ENCODE peak calls at places on chromosomes 4 and X, in four cellular contexts. L is tibial nerve, V is testis, M is body of pancreas. P is an unnamed sample.

GRCh38 chrX:2342878-2343277 is 157.9 kb downstream of the DHRSX start:
- DNase-seq in V (no peak), M (no peak), L (no peak), P (no peak)

GRCh38 chrX:151825927-151826471 is 86.7 kb upstream of the MAGEA4 start:
- DNase-seq in M (peak), V (no peak), L (peak), P (no peak)

GRCh38 chrX:15675490-15675921 is 10.9 kb upstream of the CLTRN start:
- DNase-seq in L (peak), M (peak), V (peak), P (peak)

GRCh38 chr4:40897557-40898203 is 147.9 kb downstream of the NSUN7 start:
- DNase-seq in L (peak), V (peak), M (peak), P (peak)

GRCh38 chrX:118928126-118928525 is 46.3 kb upstream of the LONRF3 start:
- DNase-seq in M (no peak), L (no peak), V (no peak), P (no peak)

GRCh38 chr4:119017634-119018033 is 118.0 kb upstream of the MYOZ2 start:
- DNase-seq in V (no peak), M (no peak), L (no peak), P (no peak)

GRCh38 chr4:95877636-95878035 is 37.7 kb downstream of the PDHA2 start:
- DNase-seq in V (no peak), L (no peak), M (no peak), P (no peak)

GRCh38 chr4:85147481-85148076 is 181.1 kb upstream of the WDFY3 start:
- DNase-seq in M (peak), L (peak), V (peak), P (peak)

GRCh38 chr4:95068818-95069478 is 311.2 kb downstream of the BMPR1B start:
- DNase-seq in L (no peak), M (no peak), V (no peak), P (no peak)

GRCh38 chr4:95181446-95182306 is 367.1 kb downstream of the UNC5C start:
- DNase-seq in M (no peak), L (no peak), V (no peak), P (no peak)

GRCh38 chr4:3384771-3385701 is 56.7 kb upstream of the HGFAC start:
- DNase-seq in V (peak), L (peak), M (peak), P (peak)

GRCh38 chrX:129108936-129109335 is 414.4 kb downstream of the SMARCA1 start:
- DNase-seq in V (no peak), M (no peak), L (no peak), P (no peak)

GRCh38 chr4:159242427-159242826 is 139.5 kb downstream of the RAPGEF2 start:
- DNase-seq in M (no peak), V (no peak), L (no peak), P (no peak)

GRCh38 chr4:10020871-10021676 is at the start of gene SLC2A9:
- DNase-seq in V (no peak), M (no peak), L (peak), P (peak)

GRCh38 chrX:119417842-119418241 is 18.7 kb downstream of the SLC25A43 start:
- DNase-seq in V (no peak), L (no peak), M (no peak), P (no peak)

GRCh38 chr4:164648151-164648848 is 105.6 kb upstream of the SMIM31 start:
- DNase-seq in L (no peak), M (no peak), V (no peak), P (no peak)

GRCh38 chr4:113531572-113531971 is 230.0 kb downstream of the CAMK2D start:
- DNase-seq in M (no peak), L (no peak), V (no peak), P (no peak)

GRCh38 chrX:154057790-154058189 is 38.1 kb upstream of the IRAK1 start:
- DNase-seq in M (no peak), L (no peak), V (no peak), P (no peak)

GRCh38 chr4:151436093-151436518 is 27.1 kb downstream of the FHIP1A start:
- DNase-seq in L (no peak), M (no peak), V (no peak), P (no peak)

GRCh38 chr4:160038560-160038959 is 935.7 kb downstream of the RAPGEF2 start:
- DNase-seq in V (no peak), M (no peak), L (no peak), P (no peak)

GRCh38 chr4:102535398-102536082 is 34.4 kb downstream of the NFKB1 start:
- DNase-seq in M (no peak), V (no peak), L (no peak), P (no peak)

GRCh38 chr4:702618-703048 is 3.0 kb upstream of the PCGF3 start:
- DNase-seq in M (no peak), L (no peak), V (no peak), P (no peak)

GRCh38 chrX:9122504-9123245 is 88.7 kb upstream of the FAM9B start:
- DNase-seq in L (peak), M (peak), V (no peak), P (no peak)

GRCh38 chrX:6778547-6779231 is 243.8 kb upstream of the VCX3A start:
- DNase-seq in L (no peak), M (peak), V (no peak), P (no peak)

GRCh38 chr4:113637363-113637762 is 124.2 kb downstream of the CAMK2D start:
- DNase-seq in L (no peak), V (no peak), M (no peak), P (no peak)

GRCh38 chr4:4857001-4857808 is 2.3 kb upstream of the MSX1 start:
- DNase-seq in V (no peak), L (no peak), M (no peak), P (no peak)

GRCh38 chr4:39259571-39260330 is 77.4 kb downstream of the WDR19 start:
- DNase-seq in L (no peak), V (no peak), M (no peak), P (no peak)

GRCh38 chr4:176376032-176376614 is 56.4 kb downstream of the SPCS3 start:
- DNase-seq in V (no peak), L (no peak), M (no peak), P (no peak)

GRCh38 chr4:55445921-55446577 is 50.3 kb downstream of the TMEM165 start:
- DNase-seq in V (no peak), L (no peak), M (no peak), P (no peak)

GRCh38 chr4:24912252-24913098 is at the start of gene CCDC149:
- DNase-seq in V (peak), M (peak), L (no peak), P (peak)

GRCh38 chr4:138226351-138226750 is 15.8 kb downstream of the SLC7A11 start:
- DNase-seq in V (no peak), M (no peak), L (no peak), P (no peak)

GRCh38 chr4:26197018-26197779 is 123.6 kb upstream of the RBPJ start:
- DNase-seq in M (peak), V (no peak), L (no peak), P (peak)

GRCh38 chrX:9635368-9635767 is 130.3 kb downstream of the GPR143 start:
- DNase-seq in L (no peak), M (no peak), V (no peak), P (no peak)

GRCh38 chr4:128560754-128561495 is 248.6 kb upstream of the JADE1 start:
- DNase-seq in M (no peak), L (no peak), V (no peak), P (no peak)

GRCh38 chr4:74628808-74629616 is 165.3 kb downstream of the BTC start:
- DNase-seq in V (no peak), M (peak), L (no peak), P (peak)

GRCh38 chrX:152074163-152074562 is 64.2 kb downstream of the MAGEA10 start:
- DNase-seq in M (no peak), V (no peak), L (no peak), P (no peak)

GRCh38 chrX:23334871-23335599 is 386 bp downstream of the PTCHD1 start:
- DNase-seq in V (no peak), L (no peak), M (no peak), P (no peak)

DNA sequence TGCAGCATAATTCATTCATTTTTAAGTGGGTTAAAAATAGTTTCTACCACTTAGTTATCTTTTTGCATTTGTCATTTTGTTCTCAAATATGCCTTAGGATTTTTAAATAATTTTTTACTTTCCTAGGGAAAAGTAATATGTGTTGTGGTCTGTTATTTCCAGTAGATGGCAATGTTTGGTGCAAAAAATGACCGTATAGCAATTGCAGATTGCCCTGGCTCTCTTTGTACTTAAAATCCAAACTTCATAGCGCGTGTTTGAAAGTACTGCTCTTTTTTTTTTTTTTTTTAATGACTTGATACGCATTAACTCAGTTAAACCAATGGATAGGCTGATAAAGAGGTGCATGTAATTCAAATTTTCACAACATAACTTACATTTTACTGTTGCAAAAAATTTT is 74.4 kb upstream of the RBMX start:
- DNase-seq in V (no peak), L (no peak), M (no peak), P (no peak)
- TF ChIP-seq CTCF in V (peak), L (peak), M (peak), P (peak)

DNA sequence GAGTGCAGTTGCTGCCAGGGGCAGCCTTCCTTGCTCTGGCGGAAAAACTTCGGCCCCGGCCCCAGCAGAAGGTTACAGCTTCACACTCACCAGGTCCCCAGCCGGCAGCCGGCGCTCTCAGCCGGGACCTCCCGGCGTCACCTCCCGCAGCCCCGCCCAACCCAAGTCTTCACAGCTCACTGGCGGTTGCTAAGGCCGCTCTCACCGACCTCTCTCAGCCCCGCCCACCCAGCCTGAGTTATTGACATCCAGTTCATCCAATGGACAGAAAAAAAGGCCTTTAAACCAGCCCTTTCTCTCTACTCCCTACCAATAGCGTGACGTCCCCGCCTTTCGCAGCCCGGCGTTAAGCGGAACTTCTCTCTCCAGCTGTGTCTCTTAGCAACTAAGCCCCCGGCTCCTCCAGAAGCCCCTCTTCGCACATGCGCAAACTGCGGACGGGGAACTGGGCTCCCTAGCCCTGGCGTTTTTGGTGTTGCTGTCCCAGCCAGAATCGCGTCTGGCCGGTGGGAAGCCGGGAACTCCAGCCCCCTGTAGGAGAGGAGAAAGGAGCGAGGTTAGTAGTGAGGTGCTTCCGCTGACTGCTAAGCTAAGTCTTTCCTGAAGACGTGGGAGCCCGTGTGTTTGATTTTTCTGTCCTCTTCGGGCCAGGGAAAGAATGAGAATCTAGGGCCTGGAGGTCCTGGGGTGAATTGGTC is at the start of gene BBS12:
- DNase-seq in L (peak), V (peak), M (peak), P (peak)
- TF ChIP-seq POLR2A in L (no peak), V (no peak), M (peak), P (peak)

GRCh38 chrX:38438321-38438720 is 85.9 kb downstream of the OTC start:
- DNase-seq in L (no peak), M (no peak), V (no peak), P (no peak)
- TF ChIP-seq CTCF in L (no peak), M (no peak), V (no peak), P (no peak)

GRCh38 chr4:7808181-7808580 is 131.5 kb downstream of the AFAP1 start:
- DNase-seq in M (no peak), L (no peak), V (no peak), P (no peak)

GRCh38 chr4:7806080-7806630 is 133.5 kb downstream of the AFAP1 start:
- DNase-seq in M (peak), L (no peak), V (peak), P (peak)

GRCh38 chr4:7808752-7809151 is 130.9 kb downstream of the AFAP1 start:
- DNase-seq in V (no peak), L (no peak), M (no peak), P (no peak)

GRCh38 chr4:7806724-7807123 is 132.9 kb downstream of the AFAP1 start:
- DNase-seq in M (no peak), V (no peak), L (no peak), P (no peak)

GRCh38 chr4:7807351-7807921 is 132.2 kb downstream of the AFAP1 start:
- DNase-seq in M (no peak), L (no peak), V (no peak), P (no peak)
- TF ChIP-seq POLR2A in M (no peak), L (no peak), V (no peak), P (no peak)

GRCh38 chr4:75891611-75892010 is 10.6 kb downstream of the PPEF2 start:
- DNase-seq in L (no peak), V (no peak), M (no peak), P (no peak)

GRCh38 chr4:75895744-75896314 is 6.4 kb downstream of the PPEF2 start:
- DNase-seq in M (no peak), V (no peak), L (no peak), P (no peak)

GRCh38 chr4:75889537-75890199 is 12.6 kb downstream of the PPEF2 start:
- DNase-seq in L (no peak), V (no peak), M (no peak), P (no peak)

DNA sequence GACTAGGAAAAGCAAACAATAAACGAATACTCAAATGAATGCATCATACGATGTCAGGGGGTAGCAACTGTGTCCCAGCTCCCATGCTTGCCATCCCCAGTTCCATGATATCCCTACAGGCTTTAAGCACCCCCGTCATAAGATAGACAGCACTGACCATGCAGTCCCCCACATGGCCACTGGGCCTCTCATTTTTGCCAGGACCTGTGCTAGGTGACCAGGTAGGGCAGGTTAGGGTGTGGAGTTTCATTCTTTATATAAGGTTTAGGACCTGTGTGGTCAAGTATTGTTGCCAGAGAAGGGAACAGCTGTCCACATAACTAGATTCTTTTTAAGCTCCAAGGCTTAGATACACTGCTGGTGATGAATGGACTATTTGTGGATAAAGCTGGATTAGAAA is 9.7 kb downstream of the PPEF2 start:
- DNase-seq in V (no peak), L (no peak), M (no peak), P (no peak)
- TF ChIP-seq CTCF in V (no peak), L (no peak), M (no peak), P (no peak)

DNA sequence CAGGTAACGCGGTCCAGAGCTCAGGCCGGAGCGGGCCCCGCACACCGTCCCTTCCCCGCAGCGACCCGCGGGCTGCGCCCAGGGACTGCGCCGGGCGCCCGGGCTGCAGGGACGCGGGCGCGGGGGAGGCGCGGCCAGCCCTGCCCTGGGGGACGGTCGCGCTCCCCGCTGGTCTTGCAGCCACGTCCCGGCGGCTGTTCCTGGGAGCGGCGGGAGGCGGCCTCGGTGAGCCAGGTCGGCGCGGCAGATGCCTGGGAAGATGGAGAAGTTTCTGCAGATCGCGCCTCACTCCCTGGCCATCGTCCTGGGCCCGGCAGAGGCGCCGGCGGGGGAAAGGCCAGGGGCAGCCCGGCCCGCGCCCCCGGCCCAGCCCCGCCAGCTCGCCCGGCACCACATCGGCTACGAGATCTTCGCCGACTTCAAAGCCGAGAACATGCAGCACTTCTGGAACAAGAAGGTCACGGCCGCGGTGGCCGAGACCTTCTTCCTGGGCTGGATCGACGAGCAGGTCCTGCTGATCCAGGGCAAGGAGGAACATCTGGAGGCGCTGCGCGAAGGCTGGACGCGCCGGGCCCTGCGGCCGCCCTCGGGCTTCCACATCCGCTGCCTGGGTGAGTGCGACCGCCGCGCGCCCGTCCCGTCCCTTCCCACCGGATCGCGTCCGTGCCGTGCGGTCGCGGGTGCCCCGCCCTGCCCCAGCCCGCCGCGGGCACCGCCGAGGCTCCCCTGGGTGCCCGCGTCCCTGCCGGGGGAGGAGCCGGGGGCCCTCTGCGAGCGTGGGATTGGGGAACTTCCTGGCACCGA is 107.5 kb upstream of the STOX2 start:
- DNase-seq in M (peak), L (no peak), V (peak), P (peak)
- TF ChIP-seq POLR2A in M (no peak), L (no peak), V (no peak), P (no peak)

DNA sequence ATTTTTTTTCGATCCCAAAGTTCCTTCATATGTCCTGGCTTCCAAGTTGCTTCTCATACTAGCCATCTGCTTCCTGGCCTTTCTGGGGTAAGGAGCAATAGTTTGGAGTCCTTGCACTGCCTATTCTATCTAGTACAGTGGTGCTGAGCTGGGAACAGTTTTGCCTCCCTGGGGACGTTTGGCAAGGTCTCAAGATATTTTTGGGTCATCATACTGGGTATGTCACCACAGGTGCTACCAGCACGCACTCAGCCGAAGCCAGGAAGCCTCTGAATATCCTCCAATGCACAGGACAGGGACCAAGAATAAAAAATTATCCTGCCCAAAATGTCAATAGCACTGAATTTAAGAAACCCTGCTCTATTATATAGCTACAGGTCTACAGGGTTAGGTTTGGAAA is 35.4 kb upstream of the TMSB15B start:
- DNase-seq in V (no peak), M (no peak), L (no peak), P (no peak)
- TF ChIP-seq CTCF in V (no peak), M (no peak), L (no peak), P (no peak)

GRCh38 chrX:41332408-41332987 is 1.5 kb upstream of the DDX3X start:
- DNase-seq in V (peak), L (no peak), M (peak), P (peak)

GRCh38 chrX:41333744-41333993 is 293 bp upstream of the DDX3X start:
- DNase-seq in V (no peak), M (peak), L (peak), P (no peak)

GRCh38 chrX:41333994-41334865 is at the start of gene DDX3X:
- DNase-seq in V (peak), L (peak), M (peak), P (peak)

GRCh38 chrX:41332005-41332404 is 2.0 kb upstream of the DDX3X start:
- DNase-seq in V (no peak), L (no peak), M (no peak), P (no peak)

GRCh38 chrX:41332988-41333743 is 796 bp upstream of the DDX3X start:
- DNase-seq in L (peak), M (peak), V (peak), P (peak)
- TF ChIP-seq POLR2A in L (no peak), M (peak), V (no peak), P (peak)

DNA sequence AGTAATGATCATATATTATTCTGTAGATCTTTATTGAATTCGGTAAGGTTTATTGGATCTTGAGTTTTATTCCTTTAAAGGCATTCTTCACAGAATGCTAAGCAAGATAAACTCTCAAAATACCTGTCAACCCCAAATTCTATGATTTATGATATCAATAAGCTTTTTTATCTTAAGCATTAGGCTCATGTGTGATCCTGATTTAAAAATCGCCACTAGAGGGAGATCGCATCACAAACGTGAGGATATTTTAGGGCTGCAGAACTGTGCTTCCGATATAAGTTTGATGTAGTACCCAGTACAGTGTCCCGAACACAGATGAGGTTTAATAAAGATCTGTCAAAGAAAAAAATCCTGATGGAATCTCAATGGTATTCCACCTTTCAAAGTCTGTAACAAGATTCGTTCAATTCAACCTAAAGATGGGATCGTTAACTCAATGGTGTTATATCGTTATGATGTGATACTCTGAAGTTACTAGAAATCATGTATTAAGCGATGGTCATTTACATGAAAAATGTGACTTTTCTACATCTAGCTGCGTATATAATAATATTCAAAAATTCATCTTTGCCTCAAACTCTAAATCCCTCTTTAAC is 169.0 kb downstream of the CORIN start:
- DNase-seq in M (peak), V (no peak), L (peak), P (no peak)
- TF ChIP-seq CTCF in M (peak), V (peak), L (peak), P (peak)

P was measured in transverse colon.